ENCODE peak calls at places on chromosomes 4 and X, in four cellular contexts. N, J, L and K are unnamed samples.

GRCh38 chr4:163544407-163545038 is 50.0 kb downstream of the TMA16 start:
- DNase-seq in N (no peak), L (peak), J (peak), K (peak)

GRCh38 chr4:67393699-67394281 is 151.5 kb downstream of the CENPC start:
- DNase-seq in J (peak), L (peak), N (no peak), K (peak)

GRCh38 chrX:119887721-119888425 is 7.8 kb upstream of the AKAP14 start:
- DNase-seq in J (peak), L (peak), N (no peak), K (no peak)

GRCh38 chrX:103626855-103627254 is 1.9 kb upstream of the TCEAL1 start:
- DNase-seq in J (no peak), L (no peak), N (no peak), K (no peak)

GRCh38 chrX:15855562-15856256 is 1.1 kb upstream of the AP1S2 start:
- DNase-seq in N (no peak), J (no peak), L (no peak), K (no peak)

GRCh38 chr4:41268024-41268423 is 11.3 kb downstream of the UCHL1 start:
- DNase-seq in L (no peak), J (no peak), N (no peak), K (no peak)

GRCh38 chr4:67035986-67036385 is 509.3 kb downstream of the CENPC start:
- DNase-seq in J (no peak), L (no peak), N (no peak), K (no peak)

GRCh38 chr4:140243345-140243753 is 89.4 kb upstream of the MAML3 start:
- DNase-seq in J (no peak), N (no peak), L (no peak), K (no peak)

GRCh38 chr4:114998316-114998715 is 115.1 kb downstream of the NDST4 start:
- DNase-seq in L (no peak), N (no peak), J (no peak), K (no peak)

GRCh38 chr4:60216752-60217151 is 983.4 kb upstream of the ADGRL3 start:
- DNase-seq in L (peak), J (no peak), N (no peak), K (no peak)

GRCh38 chr4:182242793-182243192 is 409 bp upstream of the TENM3 start:
- DNase-seq in L (peak), J (no peak), N (no peak), K (no peak)